ENCODE peak calls at places on chromosomes 2 and 18, in four cellular contexts. F, L, Y and U are unnamed samples.

GRCh38 chr2:39666489-39667141 is 898 bp downstream of the TMEM178A start:
- DNase-seq in L (no peak), F (no peak), Y (no peak), U (no peak)

GRCh38 chr2:138321458-138321857 is 180.1 kb upstream of the SPOPL start:
- DNase-seq in L (no peak), F (no peak), Y (no peak), U (no peak)

GRCh38 chr2:235709969-235710879 is 216.4 kb downstream of the AGAP1 start:
- DNase-seq in L (no peak), F (no peak), Y (peak), U (no peak)

GRCh38 chr2:181977661-181978350 is 7.8 kb upstream of the PPP1R1C start:
- DNase-seq in F (no peak), Y (no peak), L (no peak), U (no peak)

GRCh38 chr2:45617496-45617895 is 6.4 kb upstream of the SRBD1 start:
- DNase-seq in Y (no peak), L (no peak), F (no peak), U (no peak)

GRCh38 chr2:453132-453531 is 165.2 kb upstream of the ALKAL2 start:
- DNase-seq in F (no peak), Y (no peak), L (no peak), U (no peak)

GRCh38 chr2:239411117-239411516 is 10.3 kb upstream of the HDAC4 start:
- DNase-seq in Y (no peak), L (no peak), F (no peak), U (no peak)

GRCh38 chr2:27622921-27623384 is 5.9 kb downstream of the CCDC121 start:
- DNase-seq in L (no peak), F (no peak), Y (no peak), U (no peak)

GRCh38 chr18:77140030-77140429 is 7.4 kb upstream of the MBP start:
- DNase-seq in L (no peak), F (no peak), Y (no peak), U (no peak)

GRCh38 chr2:68127358-68128242 is 30.1 kb upstream of the PNO1 start:
- DNase-seq in L (no peak), Y (no peak), F (peak), U (no peak)

GRCh38 chr2:126307740-126308139 is 348.2 kb upstream of the GYPC start:
- DNase-seq in Y (no peak), L (no peak), F (no peak), U (no peak)

GRCh38 chr2:69830045-69830905 is 815 bp downstream of the GMCL1 start:
- DNase-seq in Y (peak), F (no peak), L (peak), U (peak)

GRCh38 chr2:230124792-230125452 is 56.2 kb upstream of the SLC16A14 start:
- DNase-seq in F (no peak), Y (no peak), L (no peak), U (no peak)

DNA sequence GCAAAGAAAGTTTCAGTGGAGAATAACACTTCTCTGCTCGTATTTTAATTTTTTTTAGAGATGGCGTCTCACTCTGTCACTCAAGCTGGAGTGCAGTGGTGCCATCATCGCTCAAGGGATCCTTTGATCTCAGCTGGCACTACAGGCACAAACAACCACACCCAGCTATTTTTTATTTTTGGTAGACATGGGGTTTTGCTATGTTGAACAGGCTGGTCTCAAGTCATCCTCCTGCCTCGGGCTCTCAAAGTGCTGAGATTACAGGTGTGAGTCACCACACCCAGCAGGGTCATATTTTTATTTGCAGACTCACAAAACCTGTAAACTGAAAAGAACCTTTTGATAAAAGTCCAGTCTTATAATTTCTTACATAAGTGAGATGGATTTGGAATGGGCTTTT is 2.6 kb downstream of the TRAK2 start:
- DNase-seq in Y (no peak), F (no peak), L (no peak), U (no peak)
- TF ChIP-seq TARDBP in Y (no peak), F (no peak), L (no peak), U (no peak)

GRCh38 chr2:123826729-123827271 is 198.3 kb upstream of the CNTNAP5 start:
- DNase-seq in F (no peak), Y (no peak), L (no peak), U (no peak)
- TF ChIP-seq TARDBP in F (no peak), Y (no peak), L (no peak), U (no peak)

GRCh38 chr2:199631129-199631528 is 173.4 kb upstream of the SATB2 start:
- DNase-seq in L (no peak), F (no peak), Y (no peak), U (no peak)

GRCh38 chr2:199627417-199627816 is 169.7 kb upstream of the SATB2 start:
- DNase-seq in L (no peak), Y (no peak), F (no peak), U (no peak)

GRCh38 chr2:199624958-199625357 is 167.2 kb upstream of the SATB2 start:
- DNase-seq in L (no peak), F (no peak), Y (no peak), U (no peak)

GRCh38 chr2:199629301-199629700 is 171.6 kb upstream of the SATB2 start:
- DNase-seq in L (no peak), F (no peak), Y (no peak), U (no peak)
- TF ChIP-seq TARDBP in L (no peak), F (no peak), Y (no peak), U (no peak)

GRCh38 chr2:71794611-71795010 is 341.2 kb downstream of the DYSF start:
- DNase-seq in L (no peak), F (no peak), Y (no peak), U (no peak)

GRCh38 chr2:71795486-71795885 is 342.1 kb downstream of the DYSF start:
- DNase-seq in F (no peak), L (no peak), Y (no peak), U (no peak)

GRCh38 chr2:71793965-71794364 is 340.6 kb downstream of the DYSF start:
- DNase-seq in Y (no peak), F (no peak), L (no peak), U (no peak)

GRCh38 chr2:71797006-71797810 is 343.8 kb downstream of the DYSF start:
- DNase-seq in F (no peak), Y (no peak), L (no peak), U (no peak)

DNA sequence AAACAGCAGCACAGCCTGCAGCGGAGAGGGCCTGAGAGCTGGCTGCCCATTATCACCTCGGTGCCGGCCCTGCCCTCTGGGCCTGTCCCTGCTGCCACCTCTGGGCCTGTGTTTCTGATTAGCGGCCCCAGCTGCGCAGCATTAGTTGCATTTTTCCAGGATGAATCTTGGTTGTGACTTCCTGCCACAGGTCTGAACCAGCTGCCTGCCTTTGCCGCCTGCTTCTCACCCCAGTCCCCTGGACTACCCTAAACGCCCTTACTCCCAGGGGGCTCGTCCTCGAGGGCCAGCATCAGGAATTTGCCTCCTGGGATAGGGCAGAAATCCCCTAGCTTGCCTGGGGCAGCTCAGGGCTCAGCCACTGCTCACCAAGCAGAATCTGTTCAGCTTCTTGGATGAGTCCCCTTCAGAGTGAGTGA is 342.8 kb downstream of the DYSF start:
- DNase-seq in L (no peak), F (no peak), Y (no peak), U (no peak)
- TF ChIP-seq TARDBP in L (no peak), F (no peak), Y (no peak), U (no peak)

DNA sequence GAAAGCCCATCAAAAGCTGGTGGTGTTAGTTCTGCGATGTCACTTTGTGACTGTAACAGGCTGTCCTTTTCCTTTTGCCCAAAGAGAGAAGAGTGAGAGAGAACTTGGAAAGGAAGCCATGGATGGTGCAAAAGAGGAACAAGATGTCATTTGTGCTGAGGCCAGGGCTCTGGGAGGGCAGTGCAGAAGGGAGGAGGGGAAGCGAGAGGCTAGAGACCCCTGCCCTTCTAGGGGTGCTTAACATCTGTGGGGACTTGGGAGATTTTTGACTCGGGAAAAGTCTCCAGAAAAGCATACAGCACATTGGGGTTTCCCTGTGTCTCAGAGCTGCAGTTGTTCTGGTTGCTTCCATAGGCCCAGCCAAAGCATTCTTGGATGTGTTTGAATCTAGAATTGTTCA is 49.6 kb downstream of the ZBTB7C start:
- DNase-seq in L (no peak), F (no peak), Y (no peak), U (no peak)
- TF ChIP-seq TARDBP in L (no peak), F (no peak), Y (no peak), U (no peak)

GRCh38 chr2:227821043-227821942 is 7.7 kb downstream of the CCL20 start:
- DNase-seq in Y (no peak), F (no peak), L (peak), U (no peak)
- TF ChIP-seq TARDBP in Y (no peak), F (no peak), L (peak), U (no peak)

GRCh38 chr2:28926837-28927236 is 32.4 kb downstream of the WDR43 start:
- DNase-seq in F (no peak), Y (no peak), L (no peak), U (no peak)
- TF ChIP-seq TARDBP in F (no peak), Y (no peak), L (no peak), U (no peak)

DNA sequence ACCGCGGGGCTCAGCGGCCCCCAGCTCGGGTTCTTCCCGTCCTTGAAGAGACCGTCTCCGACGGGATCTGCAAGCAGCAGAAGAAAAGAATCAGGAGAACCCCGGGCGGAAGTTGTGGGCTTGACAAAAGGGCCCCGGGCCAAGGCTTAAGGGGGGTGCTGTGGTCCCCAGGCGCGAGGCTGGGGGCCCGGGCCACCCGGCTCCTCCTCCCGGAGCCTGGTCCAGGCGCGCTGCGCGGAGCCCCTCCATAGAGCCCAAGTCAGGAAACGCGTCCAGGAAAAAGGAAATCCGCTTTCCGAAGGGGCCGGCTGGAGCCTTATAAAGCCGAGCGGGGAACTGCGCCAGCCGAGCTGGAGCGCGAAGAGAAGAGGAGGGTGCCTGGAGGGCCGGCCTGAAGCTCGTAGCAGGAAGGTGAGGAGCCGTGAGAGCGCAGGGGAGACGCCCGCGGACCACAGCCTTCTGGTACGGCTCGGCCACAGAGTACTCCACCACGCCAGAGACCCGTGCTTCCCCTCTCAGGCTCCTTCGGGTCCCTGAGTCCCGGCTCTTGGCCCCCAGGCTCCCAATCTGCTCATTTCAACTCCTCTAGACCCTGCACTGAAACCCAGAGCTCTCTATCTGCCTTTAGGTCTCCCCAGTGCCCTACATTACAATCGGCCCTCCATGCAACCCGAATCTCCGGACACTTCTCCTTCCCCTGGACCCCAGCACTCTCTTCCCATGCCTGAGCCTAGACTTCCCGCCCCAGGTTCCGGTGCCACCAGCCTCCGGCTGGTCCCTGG is 554 bp downstream of the FEV start:
- DNase-seq in L (no peak), Y (no peak), F (no peak), U (no peak)
- TF ChIP-seq TARDBP in L (no peak), Y (no peak), F (no peak), U (no peak)

DNA sequence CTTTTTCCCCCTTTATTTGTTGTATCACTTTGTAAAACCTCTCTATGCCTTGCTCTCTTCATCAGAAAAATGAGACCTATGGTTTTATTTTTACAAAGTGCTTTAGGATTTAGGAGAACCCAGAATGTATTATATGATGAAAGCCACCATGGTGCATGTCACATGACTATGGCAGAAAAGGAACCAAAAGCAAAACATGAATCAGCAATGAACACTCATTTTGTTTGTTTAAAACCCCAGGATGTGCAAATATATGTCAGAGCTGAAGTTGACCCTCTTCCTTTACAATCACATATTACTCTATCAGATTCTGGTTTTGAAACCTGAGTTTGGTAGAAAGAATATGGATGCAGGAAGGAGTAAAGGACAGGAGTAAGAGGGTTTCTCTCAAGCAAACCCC is 70.0 kb downstream of the FIGN start:
- DNase-seq in L (peak), F (no peak), Y (no peak), U (no peak)
- TF ChIP-seq TARDBP in L (no peak), F (no peak), Y (no peak), U (no peak)